ENCODE peak calls at places on chromosomes 5 and 9, in nine cellular contexts. One of them, this sample, is unnamed.
A peak's percentile ranks its signal among the peaks of the same experiment; 100 is the strongest.

GRCh38 chr9:79134654-79135053 is 437.1 kb upstream of the TLE4 start:
- DNase-seq in keratinocyte: no peak
- DNase-seq in A549: no peak
- DNase-seq in foreskin fibroblast: no peak
- DNase-seq in fibroblast of pulmonary artery: peak; percentile 10
- DNase-seq in adrenal gland: no peak
- DNase-seq in kidney epithelial cell: no peak
- DNase-seq in SK-N-SH: no peak
- DNase-seq in activated B cell treated with CpG ODN at 0.5 μM for 24 hours: no peak
- DNase-seq in this sample: no peak

GRCh38 chr5:96407441-96407840 is 25.6 kb downstream of the PCSK1 start:
- DNase-seq in keratinocyte: no peak
- DNase-seq in A549: no peak
- DNase-seq in foreskin fibroblast: no peak
- DNase-seq in fibroblast of pulmonary artery: no peak
- DNase-seq in adrenal gland: no peak
- DNase-seq in kidney epithelial cell: no peak
- DNase-seq in SK-N-SH: no peak
- DNase-seq in activated B cell treated with CpG ODN at 0.5 μM for 24 hours: no peak
- DNase-seq in this sample: no peak

GRCh38 chr9:21030389-21031035 is 928 bp downstream of the HACD4 start:
- DNase-seq in keratinocyte: no peak
- DNase-seq in A549: no peak
- DNase-seq in foreskin fibroblast: peak; percentile 65
- DNase-seq in fibroblast of pulmonary artery: peak; percentile 42
- DNase-seq in adrenal gland: no peak
- DNase-seq in kidney epithelial cell: peak; percentile 41
- DNase-seq in SK-N-SH: no peak
- DNase-seq in activated B cell treated with CpG ODN at 0.5 μM for 24 hours: no peak
- DNase-seq in this sample: peak; percentile 19

GRCh38 chr5:138078006-138078643 is 5.7 kb upstream of the WNT8A start:
- DNase-seq in keratinocyte: no peak
- DNase-seq in A549: no peak
- DNase-seq in foreskin fibroblast: no peak
- DNase-seq in fibroblast of pulmonary artery: no peak
- DNase-seq in adrenal gland: no peak
- DNase-seq in kidney epithelial cell: no peak
- DNase-seq in SK-N-SH: no peak
- DNase-seq in activated B cell treated with CpG ODN at 0.5 μM for 24 hours: no peak
- DNase-seq in this sample: no peak

GRCh38 chr5:173477320-173478055 is 139.0 kb downstream of the BOD1 start:
- DNase-seq in keratinocyte: no peak
- DNase-seq in A549: no peak
- DNase-seq in foreskin fibroblast: peak; percentile 46
- DNase-seq in fibroblast of pulmonary artery: peak; percentile 62
- DNase-seq in adrenal gland: peak; percentile 43
- DNase-seq in kidney epithelial cell: no peak
- DNase-seq in SK-N-SH: no peak
- DNase-seq in activated B cell treated with CpG ODN at 0.5 μM for 24 hours: no peak
- DNase-seq in this sample: no peak

GRCh38 chr5:2300421-2300820 is 417.7 kb upstream of the IRX4 start:
- DNase-seq in keratinocyte: no peak
- DNase-seq in A549: no peak
- DNase-seq in foreskin fibroblast: no peak
- DNase-seq in fibroblast of pulmonary artery: no peak
- DNase-seq in adrenal gland: no peak
- DNase-seq in kidney epithelial cell: no peak
- DNase-seq in SK-N-SH: no peak
- DNase-seq in activated B cell treated with CpG ODN at 0.5 μM for 24 hours: no peak
- DNase-seq in this sample: no peak

GRCh38 chr5:66041612-66042011 is 102.5 kb upstream of the SREK1 start:
- DNase-seq in keratinocyte: no peak
- DNase-seq in A549: no peak
- DNase-seq in foreskin fibroblast: peak; percentile 3
- DNase-seq in fibroblast of pulmonary artery: no peak
- DNase-seq in adrenal gland: no peak
- DNase-seq in kidney epithelial cell: no peak
- DNase-seq in SK-N-SH: no peak
- DNase-seq in activated B cell treated with CpG ODN at 0.5 μM for 24 hours: no peak
- DNase-seq in this sample: no peak

GRCh38 chr9:14343948-14344547 is 30.1 kb upstream of the NFIB start:
- DNase-seq in keratinocyte: no peak
- DNase-seq in A549: no peak
- DNase-seq in foreskin fibroblast: no peak
- DNase-seq in fibroblast of pulmonary artery: no peak
- DNase-seq in adrenal gland: no peak
- DNase-seq in kidney epithelial cell: no peak
- DNase-seq in SK-N-SH: peak; percentile 38
- DNase-seq in activated B cell treated with CpG ODN at 0.5 μM for 24 hours: no peak
- DNase-seq in this sample: no peak

GRCh38 chr9:81456431-81456970 is 232.8 kb downstream of the TLE1 start:
- DNase-seq in keratinocyte: no peak
- DNase-seq in A549: no peak
- DNase-seq in foreskin fibroblast: peak; percentile 46
- DNase-seq in fibroblast of pulmonary artery: peak; percentile 55
- DNase-seq in adrenal gland: no peak
- DNase-seq in kidney epithelial cell: no peak
- DNase-seq in SK-N-SH: no peak
- DNase-seq in activated B cell treated with CpG ODN at 0.5 μM for 24 hours: no peak
- DNase-seq in this sample: no peak

GRCh38 chr9:75529463-75529862 is 361.0 kb upstream of the PCSK5 start:
- DNase-seq in keratinocyte: no peak
- DNase-seq in A549: no peak
- DNase-seq in foreskin fibroblast: no peak
- DNase-seq in fibroblast of pulmonary artery: no peak
- DNase-seq in adrenal gland: no peak
- DNase-seq in kidney epithelial cell: no peak
- DNase-seq in SK-N-SH: no peak
- DNase-seq in activated B cell treated with CpG ODN at 0.5 μM for 24 hours: no peak
- DNase-seq in this sample: no peak

DNA sequence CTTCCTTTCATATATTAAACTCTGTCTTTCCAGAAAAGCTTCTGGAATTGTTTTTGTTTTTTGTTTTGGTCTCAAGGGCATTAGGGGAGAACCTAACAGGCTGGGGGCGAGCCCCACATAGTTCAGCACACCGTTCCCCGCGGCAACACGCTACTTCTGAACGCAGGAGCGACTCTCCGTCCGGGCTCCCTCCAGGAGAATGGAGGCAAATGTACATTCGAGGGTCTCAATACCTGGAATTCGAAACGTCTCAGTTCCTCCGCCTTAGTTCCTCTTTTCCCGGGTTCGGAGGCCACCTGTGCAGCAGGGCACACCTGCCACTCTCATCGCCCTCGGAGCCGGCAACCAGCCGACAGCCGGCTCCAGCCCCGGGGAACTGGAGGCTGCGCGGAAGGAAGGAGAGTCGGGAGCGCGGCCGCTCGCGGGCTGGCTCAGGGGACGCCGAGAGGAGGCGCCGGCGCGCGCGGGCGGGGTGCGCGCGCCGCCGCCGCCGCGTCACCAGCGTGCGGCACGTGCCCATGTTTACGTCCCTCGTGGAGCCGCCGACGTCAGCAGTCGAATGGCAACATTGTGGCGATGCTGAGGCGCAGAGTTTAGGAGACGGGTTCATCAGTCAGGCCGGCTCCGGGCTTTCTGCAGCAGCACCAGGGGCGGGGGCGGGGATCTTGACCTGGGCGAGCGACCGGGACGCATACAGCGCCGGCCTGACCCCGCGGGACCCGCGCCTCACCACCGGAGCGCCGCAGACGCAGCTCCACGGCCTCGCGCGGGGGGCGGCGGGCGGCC is at the start of gene JMY:
- DNase-seq in keratinocyte: no peak
- DNase-seq in A549: peak; percentile 82
- DNase-seq in foreskin fibroblast: peak; percentile 84
- DNase-seq in fibroblast of pulmonary artery: peak; percentile 86
- DNase-seq in adrenal gland: peak; percentile 90
- DNase-seq in kidney epithelial cell: no peak
- DNase-seq in SK-N-SH: peak; percentile 96
- DNase-seq in activated B cell treated with CpG ODN at 0.5 μM for 24 hours: peak; percentile 68
- DNase-seq in this sample: peak; percentile 89
- TF ChIP-seq CTCF in keratinocyte: no peak
- TF ChIP-seq CTCF in A549: peak; percentile 8
- TF ChIP-seq CTCF in foreskin fibroblast: no peak
- TF ChIP-seq CTCF in fibroblast of pulmonary artery: no peak
- TF ChIP-seq CTCF in adrenal gland: no peak
- TF ChIP-seq CTCF in kidney epithelial cell: no peak
- TF ChIP-seq CTCF in SK-N-SH: no peak
- TF ChIP-seq CTCF in activated B cell treated with CpG ODN at 0.5 μM for 24 hours: no peak
- TF ChIP-seq CTCF in this sample: no peak

DNA sequence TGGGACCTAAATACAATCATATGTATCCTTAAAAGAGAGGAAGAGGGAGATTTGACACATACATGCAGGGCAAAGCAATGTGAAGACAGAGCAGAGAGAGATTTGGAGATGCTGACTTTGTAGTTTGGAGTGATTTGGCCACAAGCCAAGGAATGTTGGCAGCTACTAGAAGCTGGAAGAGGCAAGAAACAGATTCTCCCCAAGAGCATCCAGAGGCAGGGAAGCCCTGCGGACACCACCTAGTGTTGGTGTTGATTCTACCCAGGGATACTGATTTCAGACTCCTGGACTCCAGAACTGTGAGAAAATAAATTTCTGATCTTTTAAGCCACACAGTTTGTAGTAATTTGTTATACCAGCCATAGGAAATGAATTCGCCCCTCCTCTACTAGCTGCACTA is 64.9 kb upstream of the OSMR start:
- DNase-seq in keratinocyte: no peak
- DNase-seq in A549: no peak
- DNase-seq in foreskin fibroblast: peak; percentile 65
- DNase-seq in fibroblast of pulmonary artery: peak; percentile 91
- DNase-seq in adrenal gland: peak; percentile 72
- DNase-seq in kidney epithelial cell: no peak
- DNase-seq in SK-N-SH: no peak
- DNase-seq in activated B cell treated with CpG ODN at 0.5 μM for 24 hours: no peak
- DNase-seq in this sample: no peak
- TF ChIP-seq CTCF in keratinocyte: no peak
- TF ChIP-seq CTCF in A549: peak; percentile 16
- TF ChIP-seq CTCF in foreskin fibroblast: peak; percentile 41
- TF ChIP-seq CTCF in fibroblast of pulmonary artery: peak; percentile 54
- TF ChIP-seq CTCF in adrenal gland: no peak
- TF ChIP-seq CTCF in kidney epithelial cell: no peak
- TF ChIP-seq CTCF in SK-N-SH: peak; percentile 21
- TF ChIP-seq CTCF in activated B cell treated with CpG ODN at 0.5 μM for 24 hours: no peak
- TF ChIP-seq CTCF in this sample: no peak

GRCh38 chr5:107213025-107213424 is 457.7 kb downstream of the EFNA5 start:
- DNase-seq in keratinocyte: no peak
- DNase-seq in A549: no peak
- DNase-seq in foreskin fibroblast: no peak
- DNase-seq in fibroblast of pulmonary artery: no peak
- DNase-seq in adrenal gland: no peak
- DNase-seq in kidney epithelial cell: no peak
- DNase-seq in SK-N-SH: peak; percentile 25
- DNase-seq in activated B cell treated with CpG ODN at 0.5 μM for 24 hours: no peak
- DNase-seq in this sample: no peak
- TF ChIP-seq CTCF in keratinocyte: no peak
- TF ChIP-seq CTCF in A549: no peak
- TF ChIP-seq CTCF in foreskin fibroblast: no peak
- TF ChIP-seq CTCF in fibroblast of pulmonary artery: no peak
- TF ChIP-seq CTCF in adrenal gland: no peak
- TF ChIP-seq CTCF in kidney epithelial cell: no peak
- TF ChIP-seq CTCF in SK-N-SH: no peak
- TF ChIP-seq CTCF in activated B cell treated with CpG ODN at 0.5 μM for 24 hours: no peak
- TF ChIP-seq CTCF in this sample: no peak

GRCh38 chr5:157162919-157163510 is 3.0 kb downstream of the GARIN3 start:
- DNase-seq in keratinocyte: no peak
- DNase-seq in A549: no peak
- DNase-seq in foreskin fibroblast: no peak
- DNase-seq in fibroblast of pulmonary artery: no peak
- DNase-seq in adrenal gland: no peak
- DNase-seq in kidney epithelial cell: no peak
- DNase-seq in SK-N-SH: no peak
- DNase-seq in activated B cell treated with CpG ODN at 0.5 μM for 24 hours: no peak
- DNase-seq in this sample: no peak
- TF ChIP-seq CTCF in keratinocyte: no peak
- TF ChIP-seq CTCF in A549: no peak
- TF ChIP-seq CTCF in foreskin fibroblast: no peak
- TF ChIP-seq CTCF in fibroblast of pulmonary artery: no peak
- TF ChIP-seq CTCF in adrenal gland: no peak
- TF ChIP-seq CTCF in kidney epithelial cell: no peak
- TF ChIP-seq CTCF in SK-N-SH: no peak
- TF ChIP-seq CTCF in activated B cell treated with CpG ODN at 0.5 μM for 24 hours: no peak
- TF ChIP-seq CTCF in this sample: no peak

DNA sequence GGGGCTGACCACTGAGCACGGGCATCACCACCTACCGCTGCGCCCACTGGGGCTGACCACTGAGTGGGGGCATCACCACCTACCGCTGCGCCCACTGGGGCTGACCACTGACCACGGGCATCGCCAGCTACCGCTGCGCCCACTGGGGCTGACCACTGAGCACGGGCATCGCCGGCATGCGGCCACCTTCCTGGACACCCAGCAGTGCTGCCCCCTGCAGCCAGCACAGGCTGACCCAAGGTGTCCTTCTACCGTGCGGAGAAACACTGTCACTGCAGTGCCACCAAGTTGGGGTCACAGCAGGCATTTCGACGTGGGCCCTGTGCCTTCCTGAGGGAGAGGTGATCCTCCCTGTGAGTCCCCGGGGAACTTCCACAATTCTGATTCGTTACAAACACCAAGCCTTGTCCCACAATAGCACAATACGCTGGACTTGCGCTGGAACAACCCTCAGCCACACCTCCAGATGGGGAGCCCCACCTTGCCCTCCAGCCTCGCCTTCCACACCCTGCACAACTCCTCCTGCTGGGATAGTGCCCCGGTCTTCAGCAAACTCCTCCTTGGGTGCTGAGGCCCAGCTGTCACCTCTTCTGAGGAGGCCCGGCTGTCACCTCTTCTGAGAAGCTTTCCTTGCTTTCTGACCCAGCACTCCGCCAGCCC is 90.3 kb upstream of the SARDH start:
- DNase-seq in keratinocyte: no peak
- DNase-seq in A549: no peak
- DNase-seq in foreskin fibroblast: no peak
- DNase-seq in fibroblast of pulmonary artery: no peak
- DNase-seq in adrenal gland: no peak
- DNase-seq in kidney epithelial cell: no peak
- DNase-seq in SK-N-SH: no peak
- DNase-seq in activated B cell treated with CpG ODN at 0.5 μM for 24 hours: no peak
- DNase-seq in this sample: no peak
- TF ChIP-seq CTCF in keratinocyte: no peak
- TF ChIP-seq CTCF in A549: no peak
- TF ChIP-seq CTCF in foreskin fibroblast: no peak
- TF ChIP-seq CTCF in fibroblast of pulmonary artery: no peak
- TF ChIP-seq CTCF in adrenal gland: no peak
- TF ChIP-seq CTCF in kidney epithelial cell: no peak
- TF ChIP-seq CTCF in SK-N-SH: no peak
- TF ChIP-seq CTCF in activated B cell treated with CpG ODN at 0.5 μM for 24 hours: no peak
- TF ChIP-seq CTCF in this sample: no peak

This sample was measured in activated CD8-positive, alpha-beta T cell treated with anti-CD3 and anti-CD28 coated beads for 36 hours.